ENCODE peak calls at places on chromosomes 6 and 20, in ten cellular contexts. L is T1000; U is activated CD8-positive, alpha-beta memory T cell treated with anti-CD3 and anti-CD28 coated beads for 24 hours; P is amniotic stem cell; D is GM04504; B is GM20000; J is NCI-H774; T is amygdala; W is cardiac muscle cell; Z is dermis blood vessel endothelial cell. N is an unnamed sample.

GRCh38 chr20:37524221-37524700 is 3.2 kb downstream of the NNAT start:
- DNase-seq in P (no peak), J (peak), D (no peak), B (no peak), W (no peak), Z (no peak), L (no peak), U (peak), T (no peak), N (no peak)

GRCh38 chr6:159606786-159607185 is 86.3 kb downstream of the SOD2 start:
- DNase-seq in U (no peak), W (no peak), Z (no peak), T (no peak), L (no peak), J (no peak), D (no peak), P (no peak), B (no peak), N (no peak)

GRCh38 chr6:10403385-10404106 is 11.3 kb downstream of the TFAP2A start:
- DNase-seq in T (no peak), W (peak), D (no peak), P (peak), Z (peak), U (no peak), L (peak), B (no peak), J (no peak), N (peak)

GRCh38 chr6:111536888-111537287 is 53.9 kb upstream of the REV3L start:
- DNase-seq in D (no peak), B (peak), T (no peak), W (peak), P (no peak), J (no peak), L (no peak), U (no peak), Z (peak), N (no peak)

GRCh38 chr6:127343753-127344659 is 597 bp upstream of the ECHDC1 start:
- DNase-seq in B (peak), T (no peak), L (no peak), U (no peak), P (no peak), D (no peak), J (peak), Z (peak), W (peak), N (no peak)

GRCh38 chr6:169789944-169790927 is 38.8 kb downstream of the ERMARD start:
- DNase-seq in D (peak), P (peak), J (peak), L (peak), U (peak), B (peak), T (peak), Z (peak), W (peak), N (no peak)

GRCh38 chr6:84515082-84515481 is 249.3 kb downstream of the TBX18 start:
- DNase-seq in L (no peak), P (no peak), D (no peak), U (no peak), T (no peak), J (no peak), W (no peak), B (no peak), Z (no peak), N (peak)

GRCh38 chr6:79671605-79672266 is 40.6 kb downstream of the SH3BGRL2 start:
- DNase-seq in J (peak), B (no peak), L (no peak), Z (peak), D (no peak), P (no peak), T (no peak), W (no peak), U (peak), N (no peak)

GRCh38 chr20:53737404-53738038 is 143.9 kb upstream of the ZNF217 start:
- DNase-seq in B (no peak), W (peak), U (no peak), J (no peak), T (no peak), P (no peak), L (no peak), Z (no peak), D (no peak), N (no peak)

GRCh38 chr20:42361402-42361801 is 743.2 kb upstream of the CHD6 start:
- DNase-seq in J (no peak), U (no peak), T (no peak), W (no peak), L (no peak), B (no peak), P (no peak), D (no peak), Z (no peak), N (no peak)

GRCh38 chr6:8859501-8859900 is 424.2 kb upstream of the SLC35B3 start:
- DNase-seq in T (no peak), L (no peak), W (no peak), J (no peak), P (no peak), B (no peak), Z (no peak), U (no peak), D (no peak), N (no peak)

GRCh38 chr6:113385020-113385431 is 472.1 kb upstream of the MARCKS start:
- DNase-seq in W (no peak), B (no peak), D (no peak), P (no peak), Z (no peak), J (no peak), U (no peak), L (no peak), T (no peak), N (no peak)

GRCh38 chr6:142047934-142048592 is 84.7 kb upstream of the GJE1 start:
- DNase-seq in L (no peak), Z (no peak), P (no peak), J (no peak), D (no peak), B (no peak), W (no peak), U (no peak), T (no peak), N (no peak)

GRCh38 chr20:47792021-47792618 is 6.8 kb upstream of the SULF2 start:
- DNase-seq in T (no peak), L (peak), D (peak), P (no peak), B (no peak), U (no peak), Z (peak), J (no peak), W (peak), N (peak)

GRCh38 chr20:9510926-9511325 is 3.5 kb upstream of the LAMP5 start:
- DNase-seq in U (no peak), W (no peak), L (no peak), B (no peak), Z (no peak), T (no peak), J (no peak), P (no peak), D (no peak), N (no peak)

GRCh38 chr20:44959082-44959895 is 908 bp downstream of the TOMM34 start:
- DNase-seq in W (peak), Z (peak), P (peak), D (no peak), U (peak), L (no peak), J (no peak), T (no peak), B (peak), N (peak)

GRCh38 chr6:152529364-152529763 is 107.8 kb downstream of the SYNE1 start:
- DNase-seq in B (no peak), D (peak), J (no peak), P (no peak), Z (no peak), L (no peak), U (no peak), T (no peak), W (no peak), N (peak)

GRCh38 chr20:4120921-4121321 is 105.6 kb upstream of the RNF24 start:
- DNase-seq in L (no peak), D (no peak), T (no peak), Z (peak), U (no peak), W (peak), J (no peak), P (no peak), B (no peak), N (no peak)

GRCh38 chr6:6856538-6857523 is 250.9 kb upstream of the RREB1 start:
- DNase-seq in W (peak), T (no peak), Z (peak), U (peak), B (peak), J (no peak), P (no peak), L (no peak), D (no peak), N (no peak)

GRCh38 chr6:35140991-35141720 is at the start of gene TCP11:
- DNase-seq in J (no peak), L (no peak), T (no peak), D (no peak), Z (peak), W (peak), P (no peak), B (peak), U (peak), N (no peak)

GRCh38 chr6:30841644-30842504 is 42.4 kb upstream of the DDR1 start:
- DNase-seq in D (no peak), Z (no peak), T (no peak), B (no peak), W (peak), U (no peak), L (no peak), J (no peak), P (no peak), N (no peak)

GRCh38 chr6:33693186-33694158 is 18.0 kb downstream of the UQCC2 start:
- DNase-seq in J (no peak), T (no peak), B (no peak), Z (no peak), L (no peak), P (no peak), W (no peak), U (no peak), D (no peak), N (no peak)

GRCh38 chr20:23161968-23162696 is 76.0 kb upstream of the CD93 start:
- DNase-seq in B (no peak), L (no peak), D (no peak), U (no peak), T (no peak), W (peak), P (no peak), Z (peak), J (peak), N (no peak)

GRCh38 chr6:169189686-169190085 is 64.0 kb downstream of the THBS2 start:
- DNase-seq in P (no peak), W (no peak), T (no peak), B (no peak), D (no peak), Z (no peak), L (no peak), U (no peak), J (no peak), N (no peak)

GRCh38 chr6:143656026-143656425 is 21.7 kb upstream of the PHACTR2 start:
- DNase-seq in W (no peak), T (no peak), D (no peak), P (no peak), Z (no peak), B (no peak), L (no peak), U (no peak), J (no peak), N (no peak)

GRCh38 chr20:5353624-5354496 is 37.1 kb upstream of the PROKR2 start:
- DNase-seq in J (no peak), L (no peak), P (no peak), D (peak), B (no peak), W (peak), U (no peak), Z (peak), T (no peak), N (peak)